ENCODE peak calls at places on chromosomes 1 and 21, in eight cellular contexts. C, P, R, A, O, X, U and S are unnamed samples.

GRCh38 chr1:72412286-72412685 is 129.9 kb upstream of the NEGR1 start:
- DNase-seq in C (no peak), P (no peak), R (no peak), A (no peak), O (no peak), X (no peak), U (no peak), S (no peak)

GRCh38 chr1:151820940-151821339 is 10.7 kb downstream of the RORC start:
- DNase-seq in C (peak; percentile 82), P (no peak), R (no peak), A (no peak), O (no peak), X (no peak), U (peak; percentile 36), S (no peak)

GRCh38 chr1:228500901-228501871 is 14.0 kb downstream of the RNF187 start:
- DNase-seq in C (peak; percentile 49), P (peak; percentile 90), R (peak; percentile 74), A (peak; percentile 78), O (peak; percentile 91), X (peak; percentile 83), U (peak; percentile 90), S (peak; percentile 89)

GRCh38 chr1:18100493-18101063 is 7.0 kb upstream of the IGSF21 start:
- DNase-seq in C (peak; percentile 42), P (peak; percentile 47), R (peak; percentile 50), A (peak; percentile 28), O (peak; percentile 42), X (no peak), U (peak; percentile 80), S (no peak)

GRCh38 chr21:18026359-18026758 is 207.2 kb upstream of the C21orf91 start:
- DNase-seq in C (no peak), P (no peak), R (no peak), A (no peak), O (no peak), X (no peak), U (no peak), S (no peak)

GRCh38 chr1:59617418-59617817 is 197.3 kb upstream of the HOOK1 start:
- DNase-seq in C (no peak), P (no peak), R (no peak), A (no peak), O (no peak), X (no peak), U (no peak), S (no peak)

GRCh38 chr1:91798741-91799140 is 87.2 kb downstream of the TGFBR3 start:
- DNase-seq in C (no peak), P (no peak), R (no peak), A (no peak), O (no peak), X (no peak), U (no peak), S (no peak)

GRCh38 chr1:91092503-91092902 is 70.7 kb upstream of the ZNF644 start:
- DNase-seq in C (no peak), P (no peak), R (no peak), A (no peak), O (peak; percentile 12), X (no peak), U (peak; percentile 24), S (no peak)

GRCh38 chr1:17059391-17060128 is 5.7 kb upstream of the SDHB start:
- DNase-seq in C (peak; percentile 41), P (peak; percentile 51), R (peak; percentile 78), A (peak; percentile 74), O (peak; percentile 74), X (peak; percentile 3), U (peak; percentile 81), S (peak; percentile 62)